ENCODE peak calls at places on chromosomes 5 and 9, in eight cellular contexts. H, J, S, K, P, E, Z and U are unnamed samples.

GRCh38 chr5:102715405-102715804 is 39.7 kb upstream of the PAM start:
- DNase-seq in H (no peak), J (no peak), S (no peak), K (no peak), P (no peak), E (no peak), Z (no peak), U (peak)

GRCh38 chr5:160118349-160119141 is 705 bp downstream of the PWWP2A start:
- DNase-seq in H (peak), J (peak), S (peak), K (peak), P (peak), E (peak), Z (peak), U (no peak)

GRCh38 chr9:126292736-126293521 is 33.7 kb upstream of the MVB12B start:
- DNase-seq in H (no peak), J (no peak), S (no peak), K (no peak), P (no peak), E (no peak), Z (no peak), U (no peak)

GRCh38 chr5:94113087-94113486 is 371.7 kb upstream of the POU5F2 start:
- DNase-seq in H (no peak), J (no peak), S (no peak), K (no peak), P (no peak), E (no peak), Z (no peak), U (no peak)

GRCh38 chr5:168600409-168600808 is 21.2 kb upstream of the PANK3 start:
- DNase-seq in H (no peak), J (peak), S (peak), K (no peak), P (no peak), E (no peak), Z (no peak), U (no peak)

GRCh38 chr5:78757269-78758053 is 108.9 kb upstream of the LHFPL2 start:
- DNase-seq in H (no peak), J (no peak), S (no peak), K (no peak), P (peak), E (no peak), Z (no peak), U (no peak)

GRCh38 chr5:65535529-65535987 is 27.4 kb downstream of the CENPK start:
- DNase-seq in H (no peak), J (no peak), S (no peak), K (no peak), P (no peak), E (no peak), Z (no peak), U (no peak)

GRCh38 chr9:130128251-130128650 is 44.0 kb upstream of the NCS1 start:
- DNase-seq in H (peak), J (peak), S (no peak), K (peak), P (no peak), E (no peak), Z (peak), U (no peak)

GRCh38 chr5:129905467-129906176 is 1.4 kb downstream of the CHSY3 start:
- DNase-seq in H (no peak), J (no peak), S (no peak), K (no peak), P (no peak), E (peak), Z (no peak), U (no peak)

GRCh38 chr5:168317521-168318147 is 26.2 kb downstream of the WWC1 start:
- DNase-seq in H (no peak), J (no peak), S (peak), K (no peak), P (no peak), E (no peak), Z (no peak), U (no peak)

GRCh38 chr9:114216081-114216480 is 60.7 kb downstream of the COL27A1 start:
- DNase-seq in H (no peak), J (no peak), S (peak), K (no peak), P (no peak), E (peak), Z (no peak), U (no peak)

GRCh38 chr5:142984016-142984415 is 213.8 kb downstream of the ARHGAP26 start:
- DNase-seq in H (no peak), J (no peak), S (no peak), K (no peak), P (no peak), E (no peak), Z (no peak), U (no peak)

GRCh38 chr5:6950250-6950649 is 237.0 kb downstream of the TENT4A start:
- DNase-seq in H (no peak), J (no peak), S (no peak), K (no peak), P (no peak), E (no peak), Z (no peak), U (no peak)

GRCh38 chr5:158135682-158136176 is 276.8 kb upstream of the CLINT1 start:
- DNase-seq in H (no peak), J (no peak), S (no peak), K (no peak), P (no peak), E (no peak), Z (no peak), U (no peak)

GRCh38 chr9:86043999-86044398 is 55.4 kb downstream of the GOLM1 start:
- DNase-seq in H (no peak), J (no peak), S (no peak), K (no peak), P (no peak), E (no peak), Z (no peak), U (no peak)

GRCh38 chr9:108400267-108400666 is 455.5 kb downstream of the ACTL7B start:
- DNase-seq in H (no peak), J (no peak), S (no peak), K (no peak), P (no peak), E (no peak), Z (no peak), U (no peak)

GRCh38 chr5:178522361-178522760 is 67.8 kb downstream of the COL23A1 start:
- DNase-seq in H (no peak), J (no peak), S (no peak), K (no peak), P (no peak), E (no peak), Z (no peak), U (no peak)

GRCh38 chr5:8905021-8905420 is 640.9 kb downstream of the SEMA5A start:
- DNase-seq in H (no peak), J (peak), S (no peak), K (no peak), P (no peak), E (no peak), Z (no peak), U (no peak)

GRCh38 chr9:38067892-38068615 is 973 bp downstream of the SHB start:
- DNase-seq in H (no peak), J (no peak), S (peak), K (no peak), P (no peak), E (no peak), Z (no peak), U (no peak)

GRCh38 chr5:103808464-103809106 is 246.0 kb upstream of the NUDT12 start:
- DNase-seq in H (no peak), J (peak), S (peak), K (no peak), P (peak), E (no peak), Z (no peak), U (no peak)

GRCh38 chr5:35671516-35671915 is 53.9 kb downstream of the SPEF2 start:
- DNase-seq in H (no peak), J (no peak), S (no peak), K (no peak), P (no peak), E (no peak), Z (no peak), U (no peak)

GRCh38 chr9:134820901-134821300 is 59.7 kb upstream of the FCN2 start:
- DNase-seq in H (no peak), J (no peak), S (no peak), K (no peak), P (no peak), E (no peak), Z (no peak), U (no peak)

GRCh38 chr5:14953075-14953474 is 81.5 kb upstream of the ANKH start:
- DNase-seq in H (no peak), J (no peak), S (no peak), K (no peak), P (no peak), E (no peak), Z (no peak), U (no peak)

GRCh38 chr9:13759624-13760023 is 480.1 kb upstream of the MPDZ start:
- DNase-seq in H (no peak), J (no peak), S (no peak), K (no peak), P (no peak), E (no peak), Z (no peak), U (no peak)

GRCh38 chr9:129351642-129352151 is 173.6 kb upstream of the IER5L start:
- DNase-seq in H (no peak), J (no peak), S (peak), K (no peak), P (no peak), E (peak), Z (no peak), U (no peak)

GRCh38 chr9:110655723-110656641 is 12.6 kb upstream of the MUSK start:
- DNase-seq in H (no peak), J (peak), S (no peak), K (no peak), P (no peak), E (peak), Z (no peak), U (no peak)

GRCh38 chr5:117888688-117889087 is 1099.7 kb downstream of the DTWD2 start:
- DNase-seq in H (no peak), J (no peak), S (no peak), K (no peak), P (peak), E (no peak), Z (no peak), U (no peak)

GRCh38 chr9:71683598-71684235 is 84.6 kb downstream of the CEMIP2 start:
- DNase-seq in H (no peak), J (no peak), S (peak), K (no peak), P (no peak), E (peak), Z (no peak), U (peak)

GRCh38 chr9:137245450-137246421 is 4.6 kb downstream of the TUBB4B start:
- DNase-seq in H (no peak), J (no peak), S (no peak), K (no peak), P (no peak), E (no peak), Z (no peak), U (no peak)

GRCh38 chr9:91276513-91276912 is 85.2 kb downstream of the AUH start:
- DNase-seq in H (no peak), J (no peak), S (no peak), K (no peak), P (no peak), E (no peak), Z (no peak), U (no peak)

GRCh38 chr9:73149371-73150067 is 2.1 kb upstream of the ANXA1 start:
- DNase-seq in H (no peak), J (no peak), S (no peak), K (no peak), P (peak), E (no peak), Z (no peak), U (no peak)

GRCh38 chr5:92599217-92599810 is 981.7 kb downstream of the NR2F1-AS1 start:
- DNase-seq in H (no peak), J (no peak), S (peak), K (no peak), P (no peak), E (no peak), Z (no peak), U (no peak)

GRCh38 chr5:6583049-6583880 is 49.6 kb downstream of the NSUN2 start:
- DNase-seq in H (no peak), J (peak), S (peak), K (no peak), P (peak), E (no peak), Z (no peak), U (no peak)

GRCh38 chr9:130301483-130302286 is 36.1 kb downstream of the HMCN2 start:
- DNase-seq in H (no peak), J (peak), S (peak), K (no peak), P (no peak), E (peak), Z (no peak), U (no peak)

GRCh38 chr9:128096614-128097013 is 28.6 kb downstream of the SLC25A25 start:
- DNase-seq in H (no peak), J (no peak), S (no peak), K (no peak), P (no peak), E (no peak), Z (no peak), U (no peak)

GRCh38 chr5:3310551-3311340 is 284.9 kb upstream of the IRX1 start:
- DNase-seq in H (no peak), J (no peak), S (no peak), K (no peak), P (no peak), E (no peak), Z (no peak), U (peak)

GRCh38 chr5:36606437-36607113 is at the start of gene SLC1A3:
- DNase-seq in H (no peak), J (peak), S (no peak), K (no peak), P (peak), E (no peak), Z (no peak), U (peak)

GRCh38 chr9:98742325-98743280 is 33.9 kb upstream of the GABBR2 start:
- DNase-seq in H (no peak), J (no peak), S (no peak), K (no peak), P (no peak), E (no peak), Z (no peak), U (no peak)